ENCODE peak calls at places on chromosomes 12 and 14, in ten cellular contexts. One of them, this sample, is unnamed.

GRCh38 chr12:4212845-4213244 is 60.7 kb upstream of the CCND2 start:
- DNase-seq in kidney epithelial cell: no peak
- DNase-seq in mesothelial cell of epicardium: no peak
- DNase-seq in activated CD4-positive, alpha-beta T cell treated with anti-CD3 and anti-CD28 coated beads, Interleukin-2, amount 10 ng/mL, durations not matched to agents 7 days and 5 days: no peak
- DNase-seq in hypothalamus: no peak
- DNase-seq in PC-9: no peak
- DNase-seq in NCI-H2029: no peak
- DNase-seq in stimulated activated CD4-positive, alpha-beta T cell treated with anti-CD3 and anti-CD28 coated beads, Interleukin-15, amount 100 ng/mL, for 24 hours: no peak
- DNase-seq in ureter: no peak
- DNase-seq in RWPE1: no peak
- DNase-seq in this sample: no peak

GRCh38 chr14:103056322-103057027 is 874 bp downstream of the CDC42BPB start:
- DNase-seq in kidney epithelial cell: no peak
- DNase-seq in mesothelial cell of epicardium: no peak
- DNase-seq in activated CD4-positive, alpha-beta T cell treated with anti-CD3 and anti-CD28 coated beads, Interleukin-2, amount 10 ng/mL, durations not matched to agents 7 days and 5 days: no peak
- DNase-seq in hypothalamus: no peak
- DNase-seq in PC-9: peak
- DNase-seq in NCI-H2029: peak
- DNase-seq in stimulated activated CD4-positive, alpha-beta T cell treated with anti-CD3 and anti-CD28 coated beads, Interleukin-15, amount 100 ng/mL, for 24 hours: no peak
- DNase-seq in ureter: peak
- DNase-seq in RWPE1: no peak
- DNase-seq in this sample: peak

GRCh38 chr12:64801381-64801780 is 23.1 kb upstream of the TBC1D30 start:
- DNase-seq in kidney epithelial cell: no peak
- DNase-seq in mesothelial cell of epicardium: no peak
- DNase-seq in activated CD4-positive, alpha-beta T cell treated with anti-CD3 and anti-CD28 coated beads, Interleukin-2, amount 10 ng/mL, durations not matched to agents 7 days and 5 days: no peak
- DNase-seq in hypothalamus: no peak
- DNase-seq in PC-9: no peak
- DNase-seq in NCI-H2029: no peak
- DNase-seq in stimulated activated CD4-positive, alpha-beta T cell treated with anti-CD3 and anti-CD28 coated beads, Interleukin-15, amount 100 ng/mL, for 24 hours: no peak
- DNase-seq in ureter: no peak
- DNase-seq in RWPE1: peak
- DNase-seq in this sample: no peak

GRCh38 chr14:63852817-63853730 is at the start of gene SYNE2:
- DNase-seq in kidney epithelial cell: no peak
- DNase-seq in mesothelial cell of epicardium: peak
- DNase-seq in activated CD4-positive, alpha-beta T cell treated with anti-CD3 and anti-CD28 coated beads, Interleukin-2, amount 10 ng/mL, durations not matched to agents 7 days and 5 days: peak
- DNase-seq in hypothalamus: peak
- DNase-seq in PC-9: peak
- DNase-seq in NCI-H2029: peak
- DNase-seq in stimulated activated CD4-positive, alpha-beta T cell treated with anti-CD3 and anti-CD28 coated beads, Interleukin-15, amount 100 ng/mL, for 24 hours: peak
- DNase-seq in ureter: peak
- DNase-seq in RWPE1: peak
- DNase-seq in this sample: peak

GRCh38 chr14:54643696-54644176 is 76.8 kb downstream of the SAMD4A start:
- DNase-seq in kidney epithelial cell: no peak
- DNase-seq in mesothelial cell of epicardium: no peak
- DNase-seq in activated CD4-positive, alpha-beta T cell treated with anti-CD3 and anti-CD28 coated beads, Interleukin-2, amount 10 ng/mL, durations not matched to agents 7 days and 5 days: no peak
- DNase-seq in hypothalamus: no peak
- DNase-seq in PC-9: no peak
- DNase-seq in NCI-H2029: no peak
- DNase-seq in stimulated activated CD4-positive, alpha-beta T cell treated with anti-CD3 and anti-CD28 coated beads, Interleukin-15, amount 100 ng/mL, for 24 hours: no peak
- DNase-seq in ureter: no peak
- DNase-seq in RWPE1: no peak
- DNase-seq in this sample: no peak

GRCh38 chr14:105021656-105022275 is 883 bp upstream of the CDCA4 start:
- DNase-seq in kidney epithelial cell: no peak
- DNase-seq in mesothelial cell of epicardium: no peak
- DNase-seq in activated CD4-positive, alpha-beta T cell treated with anti-CD3 and anti-CD28 coated beads, Interleukin-2, amount 10 ng/mL, durations not matched to agents 7 days and 5 days: peak
- DNase-seq in hypothalamus: peak
- DNase-seq in PC-9: peak
- DNase-seq in NCI-H2029: no peak
- DNase-seq in stimulated activated CD4-positive, alpha-beta T cell treated with anti-CD3 and anti-CD28 coated beads, Interleukin-15, amount 100 ng/mL, for 24 hours: peak
- DNase-seq in ureter: peak
- DNase-seq in RWPE1: no peak
- DNase-seq in this sample: no peak

GRCh38 chr12:119208626-119209061 is 29.9 kb downstream of the HSPB8 start:
- DNase-seq in kidney epithelial cell: no peak
- DNase-seq in mesothelial cell of epicardium: no peak
- DNase-seq in activated CD4-positive, alpha-beta T cell treated with anti-CD3 and anti-CD28 coated beads, Interleukin-2, amount 10 ng/mL, durations not matched to agents 7 days and 5 days: no peak
- DNase-seq in hypothalamus: peak
- DNase-seq in PC-9: peak
- DNase-seq in NCI-H2029: peak
- DNase-seq in stimulated activated CD4-positive, alpha-beta T cell treated with anti-CD3 and anti-CD28 coated beads, Interleukin-15, amount 100 ng/mL, for 24 hours: no peak
- DNase-seq in ureter: peak
- DNase-seq in RWPE1: peak
- DNase-seq in this sample: peak

GRCh38 chr14:30349515-30349914 is 209.4 kb upstream of the G2E3 start:
- DNase-seq in kidney epithelial cell: no peak
- DNase-seq in mesothelial cell of epicardium: no peak
- DNase-seq in activated CD4-positive, alpha-beta T cell treated with anti-CD3 and anti-CD28 coated beads, Interleukin-2, amount 10 ng/mL, durations not matched to agents 7 days and 5 days: no peak
- DNase-seq in hypothalamus: no peak
- DNase-seq in PC-9: no peak
- DNase-seq in NCI-H2029: no peak
- DNase-seq in stimulated activated CD4-positive, alpha-beta T cell treated with anti-CD3 and anti-CD28 coated beads, Interleukin-15, amount 100 ng/mL, for 24 hours: no peak
- DNase-seq in ureter: no peak
- DNase-seq in RWPE1: no peak
- DNase-seq in this sample: no peak

GRCh38 chr14:26598081-26598671 is 343 bp upstream of the NOVA1 start:
- DNase-seq in kidney epithelial cell: peak
- DNase-seq in mesothelial cell of epicardium: peak
- DNase-seq in activated CD4-positive, alpha-beta T cell treated with anti-CD3 and anti-CD28 coated beads, Interleukin-2, amount 10 ng/mL, durations not matched to agents 7 days and 5 days: peak
- DNase-seq in hypothalamus: peak
- DNase-seq in PC-9: peak
- DNase-seq in NCI-H2029: peak
- DNase-seq in stimulated activated CD4-positive, alpha-beta T cell treated with anti-CD3 and anti-CD28 coated beads, Interleukin-15, amount 100 ng/mL, for 24 hours: peak
- DNase-seq in ureter: peak
- DNase-seq in RWPE1: peak
- DNase-seq in this sample: peak

GRCh38 chr14:40574780-40575179 is 1031.9 kb upstream of the LRFN5 start:
- DNase-seq in kidney epithelial cell: no peak
- DNase-seq in mesothelial cell of epicardium: no peak
- DNase-seq in activated CD4-positive, alpha-beta T cell treated with anti-CD3 and anti-CD28 coated beads, Interleukin-2, amount 10 ng/mL, durations not matched to agents 7 days and 5 days: no peak
- DNase-seq in hypothalamus: no peak
- DNase-seq in PC-9: no peak
- DNase-seq in NCI-H2029: no peak
- DNase-seq in stimulated activated CD4-positive, alpha-beta T cell treated with anti-CD3 and anti-CD28 coated beads, Interleukin-15, amount 100 ng/mL, for 24 hours: no peak
- DNase-seq in ureter: no peak
- DNase-seq in RWPE1: no peak
- DNase-seq in this sample: no peak

GRCh38 chr14:90091393-90091792 is 29.6 kb downstream of the KCNK13 start:
- DNase-seq in kidney epithelial cell: peak
- DNase-seq in mesothelial cell of epicardium: no peak
- DNase-seq in activated CD4-positive, alpha-beta T cell treated with anti-CD3 and anti-CD28 coated beads, Interleukin-2, amount 10 ng/mL, durations not matched to agents 7 days and 5 days: no peak
- DNase-seq in hypothalamus: no peak
- DNase-seq in PC-9: peak
- DNase-seq in NCI-H2029: peak
- DNase-seq in stimulated activated CD4-positive, alpha-beta T cell treated with anti-CD3 and anti-CD28 coated beads, Interleukin-15, amount 100 ng/mL, for 24 hours: no peak
- DNase-seq in ureter: no peak
- DNase-seq in RWPE1: peak
- DNase-seq in this sample: no peak

GRCh38 chr12:22702690-22703089 is 77.7 kb downstream of the ETNK1 start:
- DNase-seq in kidney epithelial cell: no peak
- DNase-seq in mesothelial cell of epicardium: no peak
- DNase-seq in activated CD4-positive, alpha-beta T cell treated with anti-CD3 and anti-CD28 coated beads, Interleukin-2, amount 10 ng/mL, durations not matched to agents 7 days and 5 days: no peak
- DNase-seq in hypothalamus: no peak
- DNase-seq in PC-9: no peak
- DNase-seq in NCI-H2029: no peak
- DNase-seq in stimulated activated CD4-positive, alpha-beta T cell treated with anti-CD3 and anti-CD28 coated beads, Interleukin-15, amount 100 ng/mL, for 24 hours: no peak
- DNase-seq in ureter: no peak
- DNase-seq in RWPE1: no peak
- DNase-seq in this sample: no peak

GRCh38 chr12:4809013-4809448 is 88.8 kb downstream of the GALNT8 start:
- DNase-seq in kidney epithelial cell: no peak
- DNase-seq in mesothelial cell of epicardium: peak
- DNase-seq in activated CD4-positive, alpha-beta T cell treated with anti-CD3 and anti-CD28 coated beads, Interleukin-2, amount 10 ng/mL, durations not matched to agents 7 days and 5 days: no peak
- DNase-seq in hypothalamus: peak
- DNase-seq in PC-9: no peak
- DNase-seq in NCI-H2029: no peak
- DNase-seq in stimulated activated CD4-positive, alpha-beta T cell treated with anti-CD3 and anti-CD28 coated beads, Interleukin-15, amount 100 ng/mL, for 24 hours: peak
- DNase-seq in ureter: no peak
- DNase-seq in RWPE1: no peak
- DNase-seq in this sample: no peak

GRCh38 chr12:124371366-124371765 is 76.5 kb downstream of the RFLNA start:
- DNase-seq in kidney epithelial cell: no peak
- DNase-seq in mesothelial cell of epicardium: no peak
- DNase-seq in activated CD4-positive, alpha-beta T cell treated with anti-CD3 and anti-CD28 coated beads, Interleukin-2, amount 10 ng/mL, durations not matched to agents 7 days and 5 days: no peak
- DNase-seq in hypothalamus: no peak
- DNase-seq in PC-9: no peak
- DNase-seq in NCI-H2029: no peak
- DNase-seq in stimulated activated CD4-positive, alpha-beta T cell treated with anti-CD3 and anti-CD28 coated beads, Interleukin-15, amount 100 ng/mL, for 24 hours: no peak
- DNase-seq in ureter: no peak
- DNase-seq in RWPE1: no peak
- DNase-seq in this sample: no peak

GRCh38 chr14:101731187-101732080 is 30.1 kb upstream of the PPP2R5C start:
- DNase-seq in kidney epithelial cell: peak
- DNase-seq in mesothelial cell of epicardium: no peak
- DNase-seq in activated CD4-positive, alpha-beta T cell treated with anti-CD3 and anti-CD28 coated beads, Interleukin-2, amount 10 ng/mL, durations not matched to agents 7 days and 5 days: peak
- DNase-seq in hypothalamus: no peak
- DNase-seq in PC-9: peak
- DNase-seq in NCI-H2029: peak
- DNase-seq in stimulated activated CD4-positive, alpha-beta T cell treated with anti-CD3 and anti-CD28 coated beads, Interleukin-15, amount 100 ng/mL, for 24 hours: peak
- DNase-seq in ureter: peak
- DNase-seq in RWPE1: peak
- DNase-seq in this sample: peak